ENCODE peak calls at places on chromosomes 1 and 21, in ten cellular contexts. V is AG09319, X is lower leg skin, A is fibroblast of pulmonary artery, M is IMR-90, N is K562, U is fibroblast of the aortic adventitia, Q is heart left ventricle, K is left ventricle myocardium inferior, L is HFF-Myc. J is an unnamed sample.
A peak's percentile ranks its signal among the peaks of the same experiment; 100 is the strongest.

GRCh38 chr1:108708726-108709660 is 3.7 kb upstream of the FNDC7 start:
- DNase-seq in V (no peak), X (no peak), A (no peak), M (no peak), N (no peak), U (peak; percentile 70), Q (no peak), K (no peak), L (no peak), J (no peak)

GRCh38 chr1:46221749-46222148 is 18.6 kb downstream of the LURAP1 start:
- DNase-seq in V (no peak), X (no peak), A (no peak), M (no peak), N (no peak), U (no peak), Q (no peak), K (peak; percentile 20), L (no peak), J (no peak)

GRCh38 chr1:234980224-234980656 is 148.4 kb downstream of the TOMM20 start:
- DNase-seq in V (no peak), X (no peak), A (peak; percentile 83), M (no peak), N (no peak), U (no peak), Q (no peak), K (no peak), L (no peak), J (peak; percentile 91)

GRCh38 chr1:19688041-19688842 is 23.6 kb downstream of the HTR6 start:
- DNase-seq in V (no peak), X (no peak), A (no peak), M (no peak), N (no peak), U (no peak), Q (no peak), K (no peak), L (no peak), J (no peak)

GRCh38 chr21:41500931-41501381 is 7.0 kb downstream of the TMPRSS2 start:
- DNase-seq in V (no peak), X (no peak), A (no peak), M (no peak), N (no peak), U (no peak), Q (no peak), K (no peak), L (no peak), J (no peak)

GRCh38 chr1:59367269-59368006 is 70.5 kb downstream of the FGGY start:
- DNase-seq in V (peak; percentile 89), X (peak; percentile 75), A (peak; percentile 97), M (peak; percentile 94), N (no peak), U (peak; percentile 97), Q (peak; percentile 66), K (peak; percentile 70), L (no peak), J (peak; percentile 96)

GRCh38 chr1:18972531-18972930 is 16.1 kb upstream of the IFFO2 start:
- DNase-seq in V (no peak), X (no peak), A (peak; percentile 44), M (peak; percentile 26), N (no peak), U (peak; percentile 66), Q (no peak), K (no peak), L (no peak), J (no peak)

GRCh38 chr1:25030674-25031589 is 100.9 kb upstream of the RUNX3 start:
- DNase-seq in V (no peak), X (no peak), A (no peak), M (peak; percentile 23), N (no peak), U (no peak), Q (no peak), K (no peak), L (no peak), J (peak; percentile 41)

GRCh38 chr1:150887018-150887417 is at the start of gene CTXND2:
- DNase-seq in V (no peak), X (no peak), A (peak; percentile 86), M (peak; percentile 68), N (no peak), U (peak; percentile 34), Q (no peak), K (no peak), L (no peak), J (peak; percentile 81)

GRCh38 chr21:36769051-36769867 is 70.3 kb downstream of the SIM2 start:
- DNase-seq in V (no peak), X (no peak), A (peak; percentile 67), M (peak; percentile 61), N (no peak), U (peak; percentile 91), Q (no peak), K (no peak), L (no peak), J (peak; percentile 96)

GRCh38 chr1:227895828-227896685 is 51.7 kb downstream of the WNT9A start:
- DNase-seq in V (no peak), X (no peak), A (no peak), M (peak; percentile 5), N (no peak), U (no peak), Q (peak; percentile 31), K (no peak), L (no peak), J (peak; percentile 12)

GRCh38 chr1:87684194-87684593 is 355.5 kb downstream of the LMO4 start:
- DNase-seq in V (no peak), X (no peak), A (peak; percentile 50), M (peak; percentile 57), N (no peak), U (peak; percentile 48), Q (no peak), K (no peak), L (no peak), J (peak; percentile 42)

GRCh38 chr1:245585252-245585959 is 430.6 kb downstream of the KIF26B start:
- DNase-seq in V (peak; percentile 22), X (no peak), A (peak; percentile 58), M (peak; percentile 84), N (no peak), U (peak; percentile 58), Q (no peak), K (no peak), L (no peak), J (peak; percentile 96)

GRCh38 chr1:205950280-205950679 is 7.0 kb upstream of the SLC26A9 start:
- DNase-seq in V (no peak), X (peak; percentile 70), A (peak; percentile 35), M (peak; percentile 37), N (no peak), U (peak; percentile 25), Q (no peak), K (no peak), L (no peak), J (peak; percentile 74)

DNA sequence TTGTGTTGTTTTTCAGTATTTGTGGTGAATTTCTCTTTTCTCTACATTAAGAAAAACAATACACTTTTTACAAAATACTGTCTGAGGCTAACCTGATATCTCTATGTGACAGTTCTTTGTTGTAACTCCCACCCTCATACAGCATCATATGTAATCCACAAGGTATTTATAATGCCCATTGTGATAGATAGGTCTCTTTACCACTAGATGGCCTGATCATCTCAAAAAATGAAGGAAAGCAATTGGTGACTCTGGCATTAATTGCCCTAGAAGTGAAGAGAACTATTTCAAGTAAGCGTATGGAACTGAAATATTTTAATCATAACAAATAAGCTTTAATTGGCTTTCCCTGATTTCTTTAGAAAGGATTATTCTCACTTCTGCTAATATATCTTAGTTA is 36.2 kb upstream of the HFM1 start:
- DNase-seq in V (no peak), X (no peak), A (peak; percentile 38), M (no peak), N (no peak), U (peak; percentile 31), Q (no peak), K (no peak), L (no peak), J (no peak)
- TF ChIP-seq CTCF in V (peak; percentile 30), X (no peak), A (peak; percentile 45), M (no peak), N (no peak), U (peak; percentile 24), Q (no peak), K (peak; percentile 41), L (peak; percentile 10), J (no peak)

DNA sequence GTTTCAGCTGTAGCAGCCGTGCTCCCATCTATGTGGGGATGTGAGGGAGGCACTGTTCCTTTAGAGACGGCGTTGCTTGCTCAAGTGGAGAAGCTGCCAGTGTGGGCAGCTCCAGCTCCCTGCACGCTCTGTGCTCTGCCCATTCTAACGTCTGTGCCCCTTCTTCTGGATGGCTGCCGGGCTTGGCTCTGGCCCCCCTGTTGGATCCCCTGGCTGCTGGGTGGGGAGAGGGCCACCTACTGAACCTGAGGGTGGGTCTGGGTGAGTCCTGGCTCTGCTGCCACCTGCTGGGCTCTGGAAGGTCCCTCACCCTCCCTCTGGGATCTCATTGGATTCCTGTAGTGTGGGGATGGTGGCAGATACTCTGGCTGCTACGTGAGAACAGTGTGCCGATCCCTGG is 5.0 kb downstream of the PFKL start:
- DNase-seq in V (no peak), X (no peak), A (peak; percentile 55), M (peak; percentile 23), N (peak; percentile 66), U (peak; percentile 46), Q (no peak), K (no peak), L (no peak), J (peak; percentile 12)
- TF ChIP-seq CTCF in V (peak; percentile 68), X (no peak), A (peak; percentile 77), M (peak; percentile 59), N (peak; percentile 69), U (peak; percentile 68), Q (peak; percentile 56), K (peak; percentile 70), L (peak; percentile 85), J (peak; percentile 41)

DNA sequence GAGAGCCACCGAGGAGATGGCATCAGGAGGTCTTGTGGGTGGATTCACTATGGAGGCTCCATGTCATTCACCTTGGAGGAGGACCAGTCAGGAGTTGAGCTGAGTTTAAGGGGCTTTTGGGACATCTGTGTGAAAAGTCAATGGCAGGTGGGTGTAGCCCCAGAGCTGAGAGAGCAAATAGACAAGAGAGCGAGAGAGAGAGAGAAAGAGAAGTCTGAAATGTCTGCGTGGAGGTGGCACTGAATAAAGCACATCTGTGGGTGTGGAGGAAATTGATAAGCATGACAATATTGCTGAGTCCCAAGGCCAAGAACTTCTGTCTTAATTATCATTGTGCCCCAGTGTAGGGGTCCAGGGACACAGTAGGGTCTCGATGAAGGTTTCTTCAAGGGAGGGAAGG is 79.5 kb upstream of the VAMP3 start:
- DNase-seq in V (no peak), X (no peak), A (no peak), M (no peak), N (no peak), U (no peak), Q (no peak), K (no peak), L (no peak), J (no peak)
- TF ChIP-seq CTCF in V (no peak), X (no peak), A (no peak), M (no peak), N (no peak), U (no peak), Q (no peak), K (no peak), L (no peak), J (no peak)

DNA sequence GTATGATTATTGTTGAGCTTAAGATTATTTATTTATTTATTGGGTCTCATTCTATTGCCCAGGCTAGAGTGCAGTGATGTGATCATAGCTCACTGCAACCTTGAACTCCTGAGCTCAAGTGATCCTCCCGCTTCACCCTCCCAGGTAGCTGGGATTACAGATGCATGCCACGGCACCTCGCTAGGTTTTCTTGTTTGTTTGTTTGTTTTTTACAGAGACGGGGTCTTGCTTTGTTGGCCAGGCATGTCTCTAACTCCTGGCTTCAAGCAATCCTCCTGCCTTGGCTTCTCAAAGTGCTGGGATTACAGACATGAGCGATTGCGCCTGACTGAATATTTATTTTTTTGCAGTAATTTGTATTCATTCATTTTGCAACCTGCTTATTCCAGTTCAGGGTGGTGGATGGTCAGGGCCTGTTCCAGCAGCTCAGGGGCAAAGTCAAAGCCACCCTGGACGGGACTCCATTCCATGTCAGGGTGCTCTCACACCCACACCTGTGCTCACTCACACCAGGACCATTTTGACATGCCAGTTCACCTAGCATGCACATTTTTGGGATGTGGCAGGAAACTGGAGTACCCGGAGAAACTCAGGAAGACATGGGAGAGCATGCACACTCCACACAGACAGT is 29.6 kb upstream of the RASAL2 start:
- DNase-seq in V (no peak), X (no peak), A (no peak), M (no peak), N (no peak), U (no peak), Q (no peak), K (no peak), L (no peak), J (no peak)
- TF ChIP-seq CTCF in V (no peak), X (no peak), A (no peak), M (no peak), N (no peak), U (no peak), Q (no peak), K (no peak), L (no peak), J (no peak)